ENCODE peak calls at places on chromosome 21, in seven cellular contexts. One of them, this sample, is unnamed.

GRCh38 chr21:33036430-33037162 is 10.9 kb downstream of the OLIG2 start:
- DNase-seq in mucosa of descending colon: no peak
- DNase-seq in DMS 273 treated with DMSO at 0.1 percent for 48 hours: no peak
- DNase-seq in BE2C: no peak
- DNase-seq in NCI-H1105 treated with DMSO at 0.1 percent for 48 hours: no peak
- DNase-seq in ureter: no peak
- DNase-seq in activated T-helper 1 cell treated with anti-CD3 and anti-CD28 coated beads, Interleukin-2, amount 50 U/mL, for 16 hours: no peak
- DNase-seq in this sample: no peak

GRCh38 chr21:38244885-38245869 is 11.6 kb upstream of the KCNJ15 start:
- DNase-seq in mucosa of descending colon: no peak
- DNase-seq in DMS 273 treated with DMSO at 0.1 percent for 48 hours: no peak
- DNase-seq in BE2C: no peak
- DNase-seq in NCI-H1105 treated with DMSO at 0.1 percent for 48 hours: no peak
- DNase-seq in ureter: no peak
- DNase-seq in activated T-helper 1 cell treated with anti-CD3 and anti-CD28 coated beads, Interleukin-2, amount 50 U/mL, for 16 hours: peak; percentile 17
- DNase-seq in this sample: no peak

GRCh38 chr21:32426592-32427051 is 14.1 kb downstream of the EVA1C start:
- DNase-seq in mucosa of descending colon: no peak
- DNase-seq in DMS 273 treated with DMSO at 0.1 percent for 48 hours: no peak
- DNase-seq in BE2C: no peak
- DNase-seq in NCI-H1105 treated with DMSO at 0.1 percent for 48 hours: no peak
- DNase-seq in ureter: no peak
- DNase-seq in activated T-helper 1 cell treated with anti-CD3 and anti-CD28 coated beads, Interleukin-2, amount 50 U/mL, for 16 hours: no peak
- DNase-seq in this sample: no peak

GRCh38 chr21:33964706-33965325 is 49.2 kb upstream of the ATP5PO start:
- DNase-seq in mucosa of descending colon: no peak
- DNase-seq in DMS 273 treated with DMSO at 0.1 percent for 48 hours: no peak
- DNase-seq in BE2C: no peak
- DNase-seq in NCI-H1105 treated with DMSO at 0.1 percent for 48 hours: no peak
- DNase-seq in ureter: no peak
- DNase-seq in activated T-helper 1 cell treated with anti-CD3 and anti-CD28 coated beads, Interleukin-2, amount 50 U/mL, for 16 hours: no peak
- DNase-seq in this sample: no peak

GRCh38 chr21:38806153-38806941 is 618 bp downstream of the ETS2 start:
- DNase-seq in mucosa of descending colon: peak; percentile 71
- DNase-seq in DMS 273 treated with DMSO at 0.1 percent for 48 hours: no peak
- DNase-seq in BE2C: peak; percentile 43
- DNase-seq in NCI-H1105 treated with DMSO at 0.1 percent for 48 hours: peak; percentile 24
- DNase-seq in ureter: peak; percentile 62
- DNase-seq in activated T-helper 1 cell treated with anti-CD3 and anti-CD28 coated beads, Interleukin-2, amount 50 U/mL, for 16 hours: no peak
- DNase-seq in this sample: no peak

GRCh38 chr21:37626320-37626719 is 259.7 kb downstream of the DYRK1A start:
- DNase-seq in mucosa of descending colon: no peak
- DNase-seq in DMS 273 treated with DMSO at 0.1 percent for 48 hours: no peak
- DNase-seq in BE2C: no peak
- DNase-seq in NCI-H1105 treated with DMSO at 0.1 percent for 48 hours: no peak
- DNase-seq in ureter: no peak
- DNase-seq in activated T-helper 1 cell treated with anti-CD3 and anti-CD28 coated beads, Interleukin-2, amount 50 U/mL, for 16 hours: no peak
- DNase-seq in this sample: no peak

GRCh38 chr21:45769239-45769758 is 125.8 kb downstream of the PCBP3 start:
- DNase-seq in mucosa of descending colon: no peak
- DNase-seq in DMS 273 treated with DMSO at 0.1 percent for 48 hours: no peak
- DNase-seq in BE2C: no peak
- DNase-seq in NCI-H1105 treated with DMSO at 0.1 percent for 48 hours: no peak
- DNase-seq in ureter: no peak
- DNase-seq in activated T-helper 1 cell treated with anti-CD3 and anti-CD28 coated beads, Interleukin-2, amount 50 U/mL, for 16 hours: no peak
- DNase-seq in this sample: no peak

GRCh38 chr21:27269646-27270045 is 302.8 kb upstream of the ADAMTS5 start:
- DNase-seq in mucosa of descending colon: no peak
- DNase-seq in DMS 273 treated with DMSO at 0.1 percent for 48 hours: no peak
- DNase-seq in BE2C: no peak
- DNase-seq in NCI-H1105 treated with DMSO at 0.1 percent for 48 hours: no peak
- DNase-seq in ureter: no peak
- DNase-seq in activated T-helper 1 cell treated with anti-CD3 and anti-CD28 coated beads, Interleukin-2, amount 50 U/mL, for 16 hours: no peak
- DNase-seq in this sample: no peak

GRCh38 chr21:18549214-18549905 is 145.8 kb upstream of the TMPRSS15 start:
- DNase-seq in mucosa of descending colon: no peak
- DNase-seq in DMS 273 treated with DMSO at 0.1 percent for 48 hours: no peak
- DNase-seq in BE2C: no peak
- DNase-seq in NCI-H1105 treated with DMSO at 0.1 percent for 48 hours: no peak
- DNase-seq in ureter: no peak
- DNase-seq in activated T-helper 1 cell treated with anti-CD3 and anti-CD28 coated beads, Interleukin-2, amount 50 U/mL, for 16 hours: no peak
- DNase-seq in this sample: no peak

GRCh38 chr21:36330904-36331303 is 10.9 kb downstream of the MORC3 start:
- DNase-seq in mucosa of descending colon: peak; percentile 61
- DNase-seq in DMS 273 treated with DMSO at 0.1 percent for 48 hours: no peak
- DNase-seq in BE2C: peak; percentile 51
- DNase-seq in NCI-H1105 treated with DMSO at 0.1 percent for 48 hours: no peak
- DNase-seq in ureter: no peak
- DNase-seq in activated T-helper 1 cell treated with anti-CD3 and anti-CD28 coated beads, Interleukin-2, amount 50 U/mL, for 16 hours: no peak
- DNase-seq in this sample: no peak

GRCh38 chr21:26130249-26130896 is 40.2 kb downstream of the APP start:
- DNase-seq in mucosa of descending colon: no peak
- DNase-seq in DMS 273 treated with DMSO at 0.1 percent for 48 hours: no peak
- DNase-seq in BE2C: no peak
- DNase-seq in NCI-H1105 treated with DMSO at 0.1 percent for 48 hours: no peak
- DNase-seq in ureter: no peak
- DNase-seq in activated T-helper 1 cell treated with anti-CD3 and anti-CD28 coated beads, Interleukin-2, amount 50 U/mL, for 16 hours: no peak
- DNase-seq in this sample: no peak

GRCh38 chr21:27693376-27693775 is 726.5 kb upstream of the ADAMTS5 start:
- DNase-seq in mucosa of descending colon: no peak
- DNase-seq in DMS 273 treated with DMSO at 0.1 percent for 48 hours: no peak
- DNase-seq in BE2C: no peak
- DNase-seq in NCI-H1105 treated with DMSO at 0.1 percent for 48 hours: no peak
- DNase-seq in ureter: no peak
- DNase-seq in activated T-helper 1 cell treated with anti-CD3 and anti-CD28 coated beads, Interleukin-2, amount 50 U/mL, for 16 hours: no peak
- DNase-seq in this sample: no peak

GRCh38 chr21:33318087-33318486 is 6.7 kb upstream of the IFNAR1 start:
- DNase-seq in mucosa of descending colon: no peak
- DNase-seq in DMS 273 treated with DMSO at 0.1 percent for 48 hours: no peak
- DNase-seq in BE2C: no peak
- DNase-seq in NCI-H1105 treated with DMSO at 0.1 percent for 48 hours: no peak
- DNase-seq in ureter: no peak
- DNase-seq in activated T-helper 1 cell treated with anti-CD3 and anti-CD28 coated beads, Interleukin-2, amount 50 U/mL, for 16 hours: no peak
- DNase-seq in this sample: no peak

This sample was measured in esophagus squamous epithelium.